ENCODE peak calls at places on chromosome 15, in eight cellular contexts. N is nucleus accumbens, M is activated T-helper 1 cell treated with Interleukin-2 at 50 U/mL for 16 hours, V is GM12891, S is body of pancreas, H is lower leg skin, L is psoas muscle, R is GM23248. Y is an unnamed sample.

GRCh38 chr15:53976844-53977392 is 1.3 kb upstream of the UNC13C start:
- DNase-seq in L (peak), M (no peak), V (no peak), N (no peak), H (no peak), R (no peak), S (no peak), Y (no peak)

GRCh38 chr15:74314897-74315438 is 52.5 kb downstream of the CYP11A1 start:
- DNase-seq in R (no peak), V (no peak), M (no peak), S (no peak), L (peak), N (no peak), H (no peak), Y (no peak)

GRCh38 chr15:77986891-77987764 is 90.4 kb downstream of the TBC1D2B start:
- DNase-seq in M (no peak), L (no peak), V (no peak), H (no peak), S (no peak), N (no peak), R (no peak), Y (no peak)

GRCh38 chr15:57213783-57214366 is 162.4 kb upstream of the CGNL1 start:
- DNase-seq in R (peak), H (no peak), N (no peak), S (no peak), M (no peak), V (no peak), L (no peak), Y (no peak)

GRCh38 chr15:94844533-94845390 is 613.4 kb downstream of the MCTP2 start:
- DNase-seq in L (peak), M (no peak), S (peak), H (no peak), N (no peak), V (no peak), R (peak), Y (no peak)

GRCh38 chr15:40115670-40116093 is 7.0 kb upstream of the BMF start:
- DNase-seq in M (no peak), N (no peak), R (no peak), V (peak), H (no peak), L (peak), S (peak), Y (no peak)

GRCh38 chr15:42491540-42492225 is 742 bp upstream of the ZNF106 start:
- DNase-seq in N (no peak), H (no peak), V (no peak), S (no peak), M (no peak), L (no peak), R (peak), Y (no peak)

GRCh38 chr15:74631935-74632560 is 16.4 kb downstream of the CLK3 start:
- DNase-seq in R (peak), V (peak), L (peak), H (no peak), S (peak), N (peak), M (no peak), Y (no peak)

GRCh38 chr15:32715276-32715675 is 2.5 kb upstream of the GREM1 start:
- DNase-seq in M (no peak), H (no peak), S (no peak), R (peak), L (no peak), V (no peak), N (no peak), Y (no peak)

GRCh38 chr15:29612701-29613100 is 209.6 kb downstream of the TJP1 start:
- DNase-seq in S (no peak), L (no peak), H (no peak), V (no peak), R (peak), N (no peak), M (no peak), Y (no peak)

GRCh38 chr15:31387483-31388118 is 61.0 kb downstream of the KLF13 start:
- DNase-seq in L (peak), S (peak), N (no peak), H (no peak), M (no peak), V (no peak), R (peak), Y (no peak)

Y was measured in esophagus muscularis mucosa.